ENCODE peak calls at places on chromosomes 16 and 17, in five cellular contexts. N is uterus, I is IMR-90, Q is A549, V is Peyer's patch. R is an unnamed sample.
A peak's percentile ranks its signal among the peaks of the same experiment; 100 is the strongest.

GRCh38 chr17:38719943-38720641 is 10.0 kb upstream of the CISD3 start:
- DNase-seq in N (no peak), I (no peak), Q (no peak), V (no peak), R (no peak)

GRCh38 chr16:76756951-76757350 is 434.0 kb upstream of the MON1B start:
- DNase-seq in N (no peak), I (no peak), Q (no peak), V (no peak), R (no peak)

GRCh38 chr17:4972752-4973151 is 5.1 kb upstream of the SPAG7 start:
- DNase-seq in N (no peak), I (no peak), Q (no peak), V (no peak), R (no peak)

GRCh38 chr17:73203135-73203787 is 10.4 kb downstream of the COG1 start:
- DNase-seq in N (peak; percentile 26), I (no peak), Q (no peak), V (no peak), R (no peak)

GRCh38 chr17:72984925-72985322 is 107.6 kb downstream of the SLC39A11 start:
- DNase-seq in N (no peak), I (no peak), Q (no peak), V (no peak), R (no peak)

GRCh38 chr16:3954411-3954921 is 74.0 kb upstream of the CREBBP start:
- DNase-seq in N (no peak), I (peak; percentile 57), Q (no peak), V (no peak), R (no peak)

GRCh38 chr17:76492989-76493501 is 8.2 kb downstream of the RHBDF2 start:
- DNase-seq in N (peak; percentile 41), I (peak; percentile 93), Q (no peak), V (no peak), R (no peak)

GRCh38 chr17:37570527-37571093 is 38.6 kb downstream of the SYNRG start:
- DNase-seq in N (no peak), I (peak; percentile 69), Q (peak; percentile 87), V (no peak), R (no peak)

GRCh38 chr17:61713035-61713434 is 122.0 kb upstream of the NACA2 start:
- DNase-seq in N (no peak), I (no peak), Q (no peak), V (no peak), R (no peak)

GRCh38 chr17:59105852-59106462 is 723 bp downstream of the TRIM37 start:
- DNase-seq in N (peak; percentile 57), I (peak; percentile 41), Q (peak; percentile 69), V (peak; percentile 77), R (peak; percentile 93)

GRCh38 chr16:68737730-68738590 is 868 bp downstream of the CDH1 start:
- DNase-seq in N (peak; percentile 15), I (no peak), Q (peak; percentile 73), V (peak; percentile 90), R (no peak)
- TF ChIP-seq CTCF in N (no peak), I (no peak), Q (peak; percentile 42), V (peak; percentile 67), R (no peak)

DNA sequence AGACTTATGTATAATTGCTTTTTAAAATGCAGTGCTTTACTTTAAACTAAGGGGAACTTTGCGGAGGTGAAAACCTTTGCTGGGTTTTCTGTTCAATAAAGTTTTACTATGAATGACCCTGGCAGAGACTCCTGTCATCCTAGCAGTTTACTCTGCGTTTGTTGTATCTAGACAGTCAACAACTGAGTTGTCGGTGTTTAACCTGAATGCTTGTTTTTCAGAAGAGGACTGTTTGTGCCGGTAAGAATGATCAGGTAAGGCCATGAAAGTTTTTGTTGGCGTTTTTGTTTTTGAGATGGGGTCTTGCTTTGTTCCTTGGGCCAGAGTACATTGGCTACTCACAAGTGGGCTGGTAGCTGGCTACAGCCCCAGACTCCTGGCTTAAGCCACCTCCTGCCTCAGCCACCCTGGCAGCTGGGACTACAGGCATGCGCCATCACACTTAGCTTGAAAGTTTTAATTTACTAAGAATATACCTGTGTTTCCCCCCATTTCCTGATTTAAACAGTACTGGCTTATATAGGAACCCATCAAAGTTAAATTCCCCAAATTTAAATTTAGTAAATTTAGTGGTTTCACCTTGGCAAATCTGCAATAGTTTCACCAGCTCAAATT is 11.9 kb downstream of the HERPUD1 start:
- DNase-seq in N (no peak), I (no peak), Q (no peak), V (no peak), R (no peak)
- TF ChIP-seq POLR2A in N (no peak), I (no peak), Q (no peak), V (no peak), R (no peak)

GRCh38 chr16:67185003-67185865 is 1.5 kb upstream of the MATCAP1 start:
- DNase-seq in N (peak; percentile 92), I (peak; percentile 91), Q (peak; percentile 73), V (peak; percentile 93), R (peak; percentile 83)
- H3K4me3 ChIP-seq in N (peak overlapping the region; percentile 84), I (no peak overlapping the region), Q (no peak overlapping the region), V (peak overlapping the region; percentile 72), R (no peak overlapping the region)

DNA sequence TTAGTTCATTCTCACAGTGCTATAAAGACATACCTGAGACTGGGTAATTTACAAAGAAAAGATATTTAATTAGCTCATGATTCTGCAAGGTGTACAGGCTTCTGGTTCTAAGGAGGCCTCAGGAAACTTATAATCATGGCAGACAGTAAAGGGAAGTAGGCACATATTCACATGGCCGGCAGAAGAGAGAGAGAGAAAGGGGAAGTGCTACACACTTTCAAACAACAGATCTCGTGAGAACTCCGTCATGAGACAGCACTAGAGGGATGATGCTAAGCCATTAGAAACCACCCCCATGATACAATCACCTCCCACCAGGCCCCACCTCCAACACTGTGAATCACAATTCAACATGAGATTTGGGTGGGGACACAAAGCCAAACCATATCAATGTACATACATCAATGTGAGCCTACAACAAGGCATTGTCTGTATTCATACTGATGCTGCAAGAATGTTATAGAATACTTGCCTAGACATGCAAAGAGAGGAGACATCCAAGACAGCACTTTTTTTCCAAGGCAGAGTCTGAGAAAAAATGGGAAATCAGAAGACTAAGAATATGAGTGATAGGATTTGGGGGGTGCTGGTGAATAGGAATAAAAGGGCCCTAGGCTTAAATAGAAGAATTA is 114.8 kb upstream of the XYLT1 start:
- DNase-seq in N (no peak), I (no peak), Q (no peak), V (no peak), R (no peak)
- TF ChIP-seq CTCF in N (no peak), I (no peak), Q (no peak), V (no peak), R (no peak)